ENCODE peak calls at places on chromosome 22, in seven cellular contexts. F, V, R, C, U, B and N are unnamed samples.

GRCh38 chr22:45460288-45461109 is 42.2 kb upstream of the FBLN1 start:
- DNase-seq in F (no peak), V (no peak), R (no peak), C (no peak), U (no peak), B (no peak), N (no peak)

GRCh38 chr22:42619261-42620063 is 4.8 kb upstream of the POLDIP3 start:
- DNase-seq in F (no peak), V (no peak), R (no peak), C (no peak), U (no peak), B (no peak), N (no peak)

GRCh38 chr22:50035131-50035881 is 22.7 kb upstream of the IL17REL start:
- DNase-seq in F (no peak), V (no peak), R (no peak), C (no peak), U (no peak), B (no peak), N (peak; percentile 44)

GRCh38 chr22:44658371-44658953 is 43.5 kb upstream of the PRR5 start:
- DNase-seq in F (no peak), V (no peak), R (no peak), C (no peak), U (no peak), B (no peak), N (no peak)

GRCh38 chr22:50425179-50425916 is 49.5 kb downstream of the SBF1 start:
- DNase-seq in F (no peak), V (no peak), R (no peak), C (no peak), U (no peak), B (no peak), N (no peak)

GRCh38 chr22:31874821-31875220 is 69.5 kb upstream of the YWHAH start:
- DNase-seq in F (no peak), V (no peak), R (no peak), C (no peak), U (no peak), B (no peak), N (no peak)

GRCh38 chr22:43488937-43489336 is 77.1 kb downstream of the MPPED1 start:
- DNase-seq in F (no peak), V (no peak), R (no peak), C (no peak), U (no peak), B (no peak), N (no peak)

GRCh38 chr22:46150615-46151423 is 493 bp downstream of the PPARA start:
- DNase-seq in F (peak; percentile 31), V (peak; percentile 51), R (peak; percentile 60), C (peak; percentile 65), U (peak; percentile 52), B (peak; percentile 60), N (no peak)

GRCh38 chr22:45537734-45538181 is 35.1 kb downstream of the FBLN1 start:
- DNase-seq in F (no peak), V (no peak), R (no peak), C (no peak), U (no peak), B (no peak), N (no peak)

GRCh38 chr22:37488337-37489135 is 2.4 kb upstream of the MFNG start:
- DNase-seq in F (no peak), V (no peak), R (no peak), C (no peak), U (no peak), B (no peak), N (no peak)

GRCh38 chr22:38317995-38318715 is 922 bp upstream of the CSNK1E start:
- DNase-seq in F (peak; percentile 94), V (no peak), R (no peak), C (no peak), U (no peak), B (no peak), N (no peak)

GRCh38 chr22:24137595-24137994 is 43.7 kb upstream of the SUSD2 start:
- DNase-seq in F (no peak), V (no peak), R (no peak), C (no peak), U (no peak), B (no peak), N (no peak)

GRCh38 chr22:22408731-22409696 is 99.5 kb downstream of the ZNF280B start:
- DNase-seq in F (peak; percentile 15), V (no peak), R (peak; percentile 71), C (no peak), U (no peak), B (peak; percentile 54), N (no peak)

GRCh38 chr22:42330953-42331525 is 60.6 kb upstream of the TCF20 start:
- DNase-seq in F (no peak), V (no peak), R (no peak), C (no peak), U (no peak), B (peak; percentile 18), N (no peak)

GRCh38 chr22:45163417-45164216 is at the start of gene NUP50:
- DNase-seq in F (peak; percentile 85), V (peak; percentile 95), R (peak; percentile 97), C (peak; percentile 97), U (peak; percentile 94), B (peak; percentile 98), N (peak; percentile 96)

GRCh38 chr22:26968873-26969272 is 311.5 kb downstream of the MIAT start:
- DNase-seq in F (no peak), V (no peak), R (no peak), C (no peak), U (no peak), B (no peak), N (no peak)

GRCh38 chr22:37079158-37079557 is 27.6 kb downstream of the KCTD17 start:
- DNase-seq in F (no peak), V (no peak), R (no peak), C (peak; percentile 31), U (no peak), B (no peak), N (no peak)

GRCh38 chr22:42353883-42354727 is 78.1 kb downstream of the NFAM1 start:
- DNase-seq in F (no peak), V (no peak), R (no peak), C (no peak), U (no peak), B (no peak), N (no peak)

GRCh38 chr22:22243033-22243680 is 1.4 kb upstream of the VPREB1 start:
- DNase-seq in F (no peak), V (no peak), R (peak; percentile 55), C (no peak), U (no peak), B (no peak), N (no peak)